ENCODE peak calls at places on chromosomes 12 and 14, in six cellular contexts. H is MM.1S, Y is kidney, N is lung, D is cardiac muscle cell, I is psoas muscle. A is an unnamed sample.

GRCh38 chr14:68911594-68912227 is 67.4 kb downstream of the ACTN1 start:
- DNase-seq in H (peak; percentile 36), Y (peak; percentile 83), N (peak; percentile 78), D (peak; percentile 87), I (peak; percentile 64), A (peak; percentile 66)

GRCh38 chr12:42921741-42922511 is 332.4 kb upstream of the PRICKLE1 start:
- DNase-seq in H (no peak), Y (no peak), N (no peak), D (no peak), I (no peak), A (peak; percentile 61)

GRCh38 chr12:92270501-92270900 is 124.9 kb upstream of the BTG1 start:
- DNase-seq in H (no peak), Y (no peak), N (no peak), D (no peak), I (no peak), A (no peak)

GRCh38 chr12:107330901-107331431 is 237.6 kb upstream of the CRY1 start:
- DNase-seq in H (no peak), Y (no peak), N (no peak), D (no peak), I (no peak), A (no peak)

GRCh38 chr12:120628919-120629318 is 11.5 kb upstream of the CABP1 start:
- DNase-seq in H (no peak), Y (peak; percentile 43), N (no peak), D (peak; percentile 64), I (no peak), A (no peak)

GRCh38 chr14:68913516-68913915 is 65.6 kb downstream of the ACTN1 start:
- DNase-seq in H (no peak), Y (no peak), N (no peak), D (no peak), I (no peak), A (no peak)

GRCh38 chr14:52960627-52961026 is 9.8 kb upstream of the FERMT2 start:
- DNase-seq in H (peak; percentile 19), Y (no peak), N (no peak), D (peak; percentile 18), I (no peak), A (peak; percentile 20)

GRCh38 chr12:4153343-4153892 is 120.1 kb upstream of the CCND2 start:
- DNase-seq in H (peak; percentile 45), Y (no peak), N (no peak), D (no peak), I (no peak), A (no peak)

GRCh38 chr14:102962111-102962627 is 39.7 kb downstream of the AMN start:
- DNase-seq in H (no peak), Y (no peak), N (no peak), D (no peak), I (no peak), A (no peak)

GRCh38 chr12:28777603-28778365 is 371.3 kb upstream of the FAR2 start:
- DNase-seq in H (peak; percentile 85), Y (no peak), N (no peak), D (no peak), I (no peak), A (no peak)

GRCh38 chr14:72699852-72700257 is 194.0 kb downstream of the DPF3 start:
- DNase-seq in H (no peak), Y (no peak), N (peak; percentile 35), D (no peak), I (peak; percentile 41), A (no peak)

GRCh38 chr12:41013921-41014642 is 174.0 kb upstream of the PDZRN4 start:
- DNase-seq in H (no peak), Y (no peak), N (no peak), D (no peak), I (no peak), A (no peak)

GRCh38 chr14:30211326-30211725 is 283.7 kb upstream of the PRKD1 start:
- DNase-seq in H (no peak), Y (no peak), N (no peak), D (no peak), I (no peak), A (no peak)

GRCh38 chr12:79424109-79424721 is 266.5 kb downstream of the PAWR start:
- DNase-seq in H (no peak), Y (no peak), N (no peak), D (no peak), I (no peak), A (no peak)

GRCh38 chr14:63203015-63203414 is 1.2 kb upstream of the RHOJ start:
- DNase-seq in H (no peak), Y (no peak), N (no peak), D (no peak), I (no peak), A (no peak)

GRCh38 chr12:39431797-39432196 is 11.1 kb downstream of the KIF21A start:
- DNase-seq in H (no peak), Y (no peak), N (no peak), D (no peak), I (no peak), A (no peak)

GRCh38 chr12:110355080-110355479 is 48.4 kb downstream of the ANAPC7 start:
- DNase-seq in H (peak; percentile 7), Y (no peak), N (no peak), D (peak; percentile 47), I (no peak), A (no peak)

GRCh38 chr14:95185452-95186392 is 28.4 kb upstream of the DICER1 start:
- DNase-seq in H (no peak), Y (peak; percentile 79), N (peak; percentile 68), D (no peak), I (peak; percentile 35), A (no peak)

GRCh38 chr14:22980672-22981089 is 1.7 kb downstream of the AJUBA start:
- DNase-seq in H (no peak), Y (peak; percentile 83), N (peak; percentile 60), D (peak; percentile 66), I (peak; percentile 21), A (peak; percentile 60)
- H3K4me1 ChIP-seq in H (no peaks in the 10 kb centered on the region), Y (peaks cover 37% of the 10 kb centered on the region), N (peaks cover 18% of the 10 kb centered on the region), D (peaks cover 40% of the 10 kb centered on the region), I (peaks cover 14% of the 10 kb centered on the region), A (peaks cover 4% of the 10 kb centered on the region)

GRCh38 chr12:123119808-123120207 is 31.1 kb downstream of the PITPNM2 start:
- DNase-seq in H (peak; percentile 86), Y (no peak), N (no peak), D (no peak), I (no peak), A (no peak)
- H3K4me1 ChIP-seq in H (peaks cover 14% of the 10 kb centered on the region), Y (peaks cover 13% of the 10 kb centered on the region), N (peaks cover 26% of the 10 kb centered on the region), D (peaks cover 10% of the 10 kb centered on the region), I (peaks cover 13% of the 10 kb centered on the region), A (no peaks in the 10 kb centered on the region)

GRCh38 chr12:47739297-47739696 is 14.0 kb upstream of the ENDOU start:
- DNase-seq in H (no peak), Y (peak; percentile 19), N (no peak), D (no peak), I (no peak), A (no peak)
- H3K4me1 ChIP-seq in H (peaks cover 14% of the 10 kb centered on the region), Y (peaks cover 14% of the 10 kb centered on the region), N (peaks cover 34% of the 10 kb centered on the region), D (peaks cover 25% of the 10 kb centered on the region), I (peaks cover 37% of the 10 kb centered on the region), A (no peaks in the 10 kb centered on the region)

DNA sequence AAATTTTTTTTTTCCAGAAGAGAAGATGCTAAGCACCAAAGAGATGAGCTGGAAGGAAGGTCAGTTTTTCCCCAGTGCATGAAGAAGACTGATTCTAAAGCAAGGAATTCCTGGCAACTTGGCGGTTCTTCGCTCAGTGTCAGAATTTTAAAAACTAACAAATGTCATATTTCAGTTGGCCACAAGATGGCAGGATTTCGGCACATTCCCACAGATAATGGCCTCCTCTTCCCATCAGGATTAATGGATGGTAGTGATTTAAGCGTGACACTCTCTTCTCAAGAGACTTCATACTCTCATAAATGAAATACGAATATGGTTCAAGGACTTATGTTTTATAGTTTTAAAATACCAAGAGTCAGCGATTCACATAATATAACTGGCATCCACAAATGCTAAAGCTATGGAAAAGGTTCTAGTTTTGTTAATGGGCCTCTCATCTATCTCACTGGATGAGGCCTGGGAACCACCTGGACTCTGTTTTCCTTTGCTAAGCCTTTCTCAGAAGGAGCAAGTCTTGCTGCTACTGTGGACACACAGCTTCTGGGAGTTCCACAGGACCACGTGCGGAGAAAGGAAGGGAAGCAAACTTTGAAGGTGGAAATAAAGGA is 46.1 kb upstream of the PTPRO start:
- DNase-seq in H (no peak), Y (no peak), N (no peak), D (peak; percentile 52), I (no peak), A (peak; percentile 43)
- H3K4me1 ChIP-seq in H (peaks cover 31% of the 10 kb centered on the region), Y (no peaks in the 10 kb centered on the region), N (peaks cover 6% of the 10 kb centered on the region), D (no peaks in the 10 kb centered on the region), I (peaks cover 13% of the 10 kb centered on the region), A (peaks cover 9% of the 10 kb centered on the region)

A was measured in prostate gland.